ENCODE peak calls at places on chromosomes 7 and 10, in ten cellular contexts. S is heart left ventricle, X is PC-9, M is left lung, L is IMR-90, R is cardiac muscle cell, U is lung, F is H1, V is ovary, N is tibial nerve. A is an unnamed sample. For H3K36me3, the result is how much of the 10 kb centered on the place peaks cover.

GRCh38 chr7:7426686-7427085 is 109.0 kb downstream of the COL28A1 start:
- DNase-seq in S (no peak), X (no peak), M (no peak), L (no peak), R (no peak), U (no peak), F (no peak), V (no peak), N (no peak), A (no peak)

GRCh38 chr10:7085913-7086589 is 324.8 kb downstream of the SFMBT2 start:
- DNase-seq in S (no peak), X (no peak), M (no peak), L (peak), R (peak), U (no peak), F (no peak), V (no peak), N (no peak), A (no peak)

GRCh38 chr7:83365746-83366145 is 203.1 kb upstream of the PCLO start:
- DNase-seq in S (no peak), X (no peak), M (no peak), L (no peak), R (peak), U (no peak), F (no peak), V (no peak), N (no peak), A (no peak)

GRCh38 chr10:96532523-96532922 is 18.8 kb upstream of the TLL2 start:
- DNase-seq in S (no peak), X (no peak), M (no peak), L (peak), R (peak), U (no peak), F (no peak), V (no peak), N (no peak), A (no peak)

GRCh38 chr7:127251458-127252379 is 1.0 kb downstream of the GRM8 start:
- DNase-seq in S (no peak), X (no peak), M (peak), L (no peak), R (no peak), U (no peak), F (no peak), V (no peak), N (no peak), A (peak)

GRCh38 chr7:43535810-43536585 is 46.9 kb upstream of the STK17A start:
- DNase-seq in S (no peak), X (no peak), M (no peak), L (peak), R (peak), U (no peak), F (no peak), V (no peak), N (peak), A (no peak)

GRCh38 chr7:51456471-51457060 is 140.0 kb upstream of the COBL start:
- DNase-seq in S (no peak), X (no peak), M (no peak), L (no peak), R (no peak), U (no peak), F (no peak), V (no peak), N (no peak), A (no peak)

GRCh38 chr10:57791546-57791945 is 476.1 kb downstream of the IPMK start:
- DNase-seq in S (no peak), X (no peak), M (no peak), L (no peak), R (no peak), U (no peak), F (no peak), V (no peak), N (no peak), A (no peak)

GRCh38 chr10:30058111-30058510 is 1.3 kb downstream of the JCAD start:
- DNase-seq in S (no peak), X (no peak), M (no peak), L (no peak), R (no peak), U (no peak), F (no peak), V (peak), N (no peak), A (no peak)

GRCh38 chr7:5143935-5144903 is 45.8 kb upstream of the WIPI2 start:
- DNase-seq in S (no peak), X (no peak), M (peak), L (peak), R (peak), U (no peak), F (no peak), V (no peak), N (no peak), A (peak)

GRCh38 chr7:140062528-140063299 is at the start of gene PARP12:
- DNase-seq in S (peak), X (peak), M (peak), L (peak), R (peak), U (peak), F (peak), V (peak), N (peak), A (peak)

GRCh38 chr7:132049462-132050304 is 493.3 kb upstream of the PODXL start:
- DNase-seq in S (no peak), X (no peak), M (no peak), L (peak), R (peak), U (peak), F (no peak), V (no peak), N (no peak), A (peak)

GRCh38 chr10:99913831-99914235 is 95.9 kb downstream of the DNMBP start:
- DNase-seq in S (no peak), X (no peak), M (no peak), L (no peak), R (no peak), U (no peak), F (peak), V (no peak), N (no peak), A (peak)

GRCh38 chr10:96789571-96790108 is 42.5 kb upstream of the LCOR start:
- DNase-seq in S (no peak), X (no peak), M (no peak), L (no peak), R (no peak), U (no peak), F (no peak), V (no peak), N (no peak), A (no peak)

GRCh38 chr10:59626523-59626869 is 83.2 kb downstream of the SLC16A9 start:
- DNase-seq in S (no peak), X (no peak), M (no peak), L (no peak), R (no peak), U (no peak), F (no peak), V (no peak), N (no peak), A (no peak)

GRCh38 chr7:113998934-113999333 is 80.1 kb upstream of the PPP1R3A start:
- DNase-seq in S (no peak), X (no peak), M (no peak), L (no peak), R (no peak), U (no peak), F (no peak), V (no peak), N (no peak), A (no peak)

GRCh38 chr10:136465-136762 is 1.2 kb downstream of the ZMYND11 start:
- DNase-seq in S (no peak), X (no peak), M (no peak), L (no peak), R (no peak), U (no peak), F (no peak), V (no peak), N (no peak), A (no peak)

GRCh38 chr7:113491305-113491704 is 373.0 kb upstream of the SMIM30 start:
- DNase-seq in S (no peak), X (no peak), M (no peak), L (no peak), R (no peak), U (no peak), F (no peak), V (no peak), N (no peak), A (no peak)

GRCh38 chr10:47264797-47265281 is 35.2 kb upstream of the GDF10 start:
- DNase-seq in S (no peak), X (no peak), M (no peak), L (no peak), R (no peak), U (no peak), F (no peak), V (no peak), N (no peak), A (no peak)

GRCh38 chr10:71828702-71829101 is 22.3 kb downstream of the PSAP start:
- DNase-seq in S (peak), X (no peak), M (no peak), L (no peak), R (no peak), U (no peak), F (no peak), V (no peak), N (no peak), A (no peak)

GRCh38 chr7:132183822-132184380 is 392.4 kb downstream of the PLXNA4 start:
- DNase-seq in S (no peak), X (no peak), M (no peak), L (no peak), R (no peak), U (no peak), F (no peak), V (no peak), N (no peak), A (no peak)

GRCh38 chr10:14565199-14565598 is 209.5 kb downstream of the FAM107B start:
- DNase-seq in S (no peak), X (no peak), M (no peak), L (no peak), R (peak), U (no peak), F (no peak), V (no peak), N (peak), A (no peak)

GRCh38 chr7:93757421-93757820 is 133.1 kb downstream of the TFPI2 start:
- DNase-seq in S (no peak), X (no peak), M (no peak), L (no peak), R (peak), U (no peak), F (no peak), V (no peak), N (no peak), A (no peak)

GRCh38 chr10:13231190-13231589 is 3.0 kb downstream of the UCMA start:
- DNase-seq in S (no peak), X (no peak), M (no peak), L (no peak), R (no peak), U (no peak), F (no peak), V (no peak), N (no peak), A (no peak)

GRCh38 chr10:93616844-93617360 is 4.6 kb downstream of the PDE6C start:
- DNase-seq in S (no peak), X (no peak), M (no peak), L (no peak), R (no peak), U (no peak), F (no peak), V (no peak), N (no peak), A (no peak)

GRCh38 chr10:132920101-132920925 is 22.1 kb downstream of the CFAP46 start:
- DNase-seq in S (peak), X (no peak), M (peak), L (no peak), R (no peak), U (no peak), F (no peak), V (no peak), N (no peak), A (no peak)

GRCh38 chr10:16967000-16967865 is 150.0 kb upstream of the RSU1 start:
- DNase-seq in S (no peak), X (no peak), M (no peak), L (peak), R (peak), U (no peak), F (no peak), V (no peak), N (no peak), A (no peak)

GRCh38 chr10:4174197-4174596 is 389.2 kb upstream of the KLF6 start:
- DNase-seq in S (no peak), X (no peak), M (no peak), L (no peak), R (no peak), U (no peak), F (peak), V (no peak), N (no peak), A (no peak)

GRCh38 chr10:124372906-124373305 is 45.8 kb downstream of the OAT start:
- DNase-seq in S (no peak), X (no peak), M (no peak), L (no peak), R (no peak), U (no peak), F (no peak), V (no peak), N (no peak), A (no peak)

GRCh38 chr7:18778594-18778993 is 283.0 kb downstream of the HDAC9 start:
- DNase-seq in S (no peak), X (no peak), M (no peak), L (peak), R (peak), U (no peak), F (no peak), V (no peak), N (no peak), A (no peak)

GRCh38 chr7:36513393-36513792 is 123.7 kb downstream of the ANLN start:
- DNase-seq in S (no peak), X (no peak), M (no peak), L (no peak), R (no peak), U (no peak), F (no peak), V (no peak), N (no peak), A (no peak)

GRCh38 chr7:36512607-36513006 is 122.9 kb downstream of the ANLN start:
- DNase-seq in S (no peak), X (no peak), M (no peak), L (no peak), R (no peak), U (no peak), F (no peak), V (no peak), N (no peak), A (no peak)

GRCh38 chr7:36515847-36516246 is 126.2 kb downstream of the ANLN start:
- DNase-seq in S (no peak), X (no peak), M (no peak), L (no peak), R (no peak), U (no peak), F (no peak), V (no peak), N (no peak), A (no peak)

GRCh38 chr7:36509962-36510361 is 120.3 kb downstream of the ANLN start:
- DNase-seq in S (no peak), X (peak), M (no peak), L (no peak), R (no peak), U (no peak), F (no peak), V (no peak), N (no peak), A (no peak)

GRCh38 chr7:36514289-36515243 is 124.9 kb downstream of the ANLN start:
- DNase-seq in S (no peak), X (no peak), M (no peak), L (no peak), R (no peak), U (no peak), F (no peak), V (no peak), N (no peak), A (no peak)
- H3K27ac ChIP-seq in S (no peak), X (no peak), M (no peak), L (no peak), R (no peak), U (no peak), F (no peak), V (no peak), N (no peak), A (no peak)

GRCh38 chr7:135192914-135193536 is 18.3 kb downstream of the WDR91 start:
- DNase-seq in S (no peak), X (no peak), M (no peak), L (no peak), R (no peak), U (no peak), F (no peak), V (no peak), N (no peak), A (no peak)
- H3K36me3 ChIP-seq in S (half or more), X (under half), M (under half), L (under half), R (under half), U (half or more), F (under half), V (under half), N (under half), A (under half)

GRCh38 chr10:43219848-43220247 is 47.0 kb downstream of the RASGEF1A start:
- DNase-seq in S (peak), X (no peak), M (peak), L (no peak), R (no peak), U (no peak), F (no peak), V (no peak), N (no peak), A (no peak)

GRCh38 chr10:43220971-43221418 is 45.9 kb downstream of the RASGEF1A start:
- DNase-seq in S (peak), X (no peak), M (peak), L (no peak), R (no peak), U (no peak), F (no peak), V (no peak), N (no peak), A (no peak)

GRCh38 chr10:43223056-43223455 is 43.8 kb downstream of the RASGEF1A start:
- DNase-seq in S (no peak), X (no peak), M (no peak), L (no peak), R (no peak), U (no peak), F (no peak), V (no peak), N (no peak), A (no peak)

GRCh38 chr10:43222296-43222695 is 44.6 kb downstream of the RASGEF1A start:
- DNase-seq in S (no peak), X (no peak), M (peak), L (no peak), R (no peak), U (no peak), F (no peak), V (peak), N (no peak), A (no peak)

DNA sequence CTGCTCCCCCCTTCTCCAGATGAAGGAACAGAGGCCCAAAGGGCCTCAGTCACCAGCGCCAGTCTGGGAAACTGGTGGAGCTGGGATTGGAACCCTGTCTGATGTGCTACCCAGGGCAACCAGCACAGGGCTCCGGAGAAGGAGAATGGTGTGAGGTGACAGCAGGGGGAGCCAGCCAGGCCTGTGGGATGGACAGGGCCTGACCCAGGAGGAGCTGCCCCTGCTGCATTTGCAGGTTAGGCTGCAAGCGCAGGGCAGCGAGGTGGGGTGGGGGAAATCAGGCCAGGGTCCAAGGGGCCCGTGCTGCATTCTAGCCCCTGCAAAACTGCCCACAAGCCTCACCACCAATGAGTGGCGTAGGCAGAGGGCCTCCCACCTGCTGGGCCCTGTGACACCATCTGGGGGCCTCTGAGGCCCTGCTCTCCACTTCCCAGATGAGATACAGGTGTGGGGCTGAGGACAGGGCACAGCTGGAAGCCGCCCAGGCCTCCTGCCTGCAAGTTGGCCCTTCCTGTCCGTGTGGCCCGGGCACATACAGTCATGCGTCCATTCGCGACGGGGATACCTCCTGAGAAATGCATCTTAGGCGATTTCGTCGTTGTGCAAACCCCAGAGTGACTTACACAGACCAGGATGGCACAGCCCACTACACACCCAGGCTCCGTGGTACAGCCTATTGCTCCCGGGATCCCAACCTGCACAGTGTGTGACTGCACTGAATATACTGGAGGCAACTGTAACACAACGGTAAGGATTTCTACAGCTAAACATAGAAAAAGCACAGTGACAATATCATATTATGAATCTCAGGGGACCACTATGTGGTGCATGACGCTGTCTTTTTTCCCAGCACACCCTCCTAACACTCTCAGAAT is 45.2 kb downstream of the RASGEF1A start:
- DNase-seq in S (peak), X (no peak), M (peak), L (no peak), R (no peak), U (no peak), F (no peak), V (peak), N (no peak), A (no peak)
- TF ChIP-seq CTCF in S (no peak), X (no peak), M (no peak), L (no peak), R (peak), U (no peak), F (peak), V (no peak), N (no peak), A (no peak)

GRCh38 chr7:130131191-130131834 is 61.0 kb downstream of the KLHDC10 start:
- DNase-seq in S (no peak), X (no peak), M (no peak), L (no peak), R (no peak), U (no peak), F (no peak), V (no peak), N (no peak), A (no peak)

GRCh38 chr7:130133029-130133774 is 62.9 kb downstream of the KLHDC10 start:
- DNase-seq in S (no peak), X (no peak), M (no peak), L (no peak), R (no peak), U (no peak), F (no peak), V (no peak), N (no peak), A (no peak)

GRCh38 chr7:130134106-130134636 is 63.8 kb downstream of the KLHDC10 start:
- DNase-seq in S (no peak), X (no peak), M (no peak), L (no peak), R (no peak), U (no peak), F (no peak), V (no peak), N (no peak), A (no peak)

GRCh38 chr7:130134726-130135125 is 64.4 kb downstream of the KLHDC10 start:
- DNase-seq in S (no peak), X (no peak), M (no peak), L (no peak), R (no peak), U (no peak), F (no peak), V (no peak), N (no peak), A (no peak)

DNA sequence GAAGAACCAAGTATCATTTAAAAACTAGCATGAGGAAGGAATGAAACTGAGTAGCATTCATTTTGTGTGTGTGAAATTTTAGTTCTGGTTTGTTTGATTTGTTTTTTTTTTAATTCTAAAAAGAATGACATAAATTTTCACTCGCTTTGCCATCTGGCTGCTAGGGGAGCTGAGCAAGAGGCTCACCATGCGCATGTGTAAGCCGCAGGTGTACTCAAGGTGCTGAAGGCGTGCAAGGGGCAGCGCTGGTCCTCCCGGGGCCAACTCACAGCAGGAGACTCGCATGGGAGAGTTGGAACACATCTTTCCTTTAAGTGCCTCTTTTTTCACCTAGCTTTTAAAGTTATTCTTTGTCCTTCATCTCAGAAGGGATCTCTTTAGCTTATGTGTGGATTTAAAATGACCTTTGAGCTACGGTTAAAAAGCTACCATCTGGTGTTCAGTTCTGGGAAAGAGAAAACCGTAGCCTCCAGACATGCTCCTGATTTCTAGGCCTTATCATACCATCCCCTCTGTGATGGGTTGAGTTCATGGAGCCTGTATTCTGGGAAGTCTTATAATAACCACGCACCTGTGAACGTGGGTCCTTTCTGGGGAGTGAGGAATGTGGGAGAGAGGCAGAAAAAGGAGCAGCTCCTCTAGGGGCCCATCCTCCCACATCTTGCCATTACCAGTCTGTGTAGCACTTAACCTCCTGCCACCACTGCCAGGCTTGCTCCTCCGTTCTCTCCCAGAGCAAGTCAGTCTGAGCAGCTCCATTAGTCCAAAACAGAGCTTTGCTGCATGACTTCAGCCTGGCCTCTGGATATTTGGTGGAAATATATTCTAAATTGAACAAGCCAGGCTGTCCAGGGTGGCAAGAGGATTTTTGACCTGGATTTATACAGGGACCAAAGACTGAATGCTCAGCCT is 61.9 kb downstream of the KLHDC10 start:
- DNase-seq in S (no peak), X (no peak), M (no peak), L (no peak), R (no peak), U (no peak), F (no peak), V (no peak), N (no peak), A (no peak)
- H3K27ac ChIP-seq in S (no peak), X (no peak), M (no peak), L (no peak), R (no peak), U (no peak), F (no peak), V (no peak), N (no peak), A (no peak)

A was measured in body of pancreas.